ENCODE peak calls at places on chromosomes 2 and 18, in four cellular contexts. P is fibroblast of mammary gland, M is tibial artery, J is DND-41. N is an unnamed sample.

GRCh38 chr2:18799397-18799796 is 210.0 kb upstream of the NT5C1B start:
- DNase-seq in J (no peak), M (no peak), P (no peak), N (no peak)

GRCh38 chr2:181239400-181239799 is 217.8 kb upstream of the ITGA4 start:
- DNase-seq in J (peak; percentile 20), M (no peak), P (peak; percentile 27), N (no peak)

GRCh38 chr2:48107326-48107925 is 201.1 kb upstream of the FBXO11 start:
- DNase-seq in P (peak; percentile 79), M (no peak), J (no peak), N (no peak)

GRCh38 chr2:60834270-60834717 is 47.1 kb upstream of the REL start:
- DNase-seq in M (no peak), P (no peak), J (no peak), N (no peak)

GRCh38 chr2:240952496-240953246 is 45.7 kb upstream of the SNED1 start:
- DNase-seq in M (peak; percentile 15), P (no peak), J (no peak), N (peak; percentile 65)

GRCh38 chr2:127623388-127624320 is 22.3 kb upstream of the GPR17 start:
- DNase-seq in M (no peak), P (peak; percentile 60), J (peak; percentile 72), N (peak; percentile 69)

GRCh38 chr18:70128271-70128670 is 77.2 kb downstream of the RTTN start:
- DNase-seq in P (no peak), J (no peak), M (no peak), N (no peak)

GRCh38 chr2:104250635-104251034 is 603.3 kb upstream of the POU3F3 start:
- DNase-seq in M (no peak), J (no peak), P (no peak), N (no peak)

GRCh38 chr2:172993924-172994717 is 81.5 kb upstream of the MAP3K20 start:
- DNase-seq in J (no peak), M (no peak), P (no peak), N (no peak)

GRCh38 chr2:97993926-97994325 is 1.8 kb downstream of the TMEM131 start:
- DNase-seq in M (no peak), J (no peak), P (no peak), N (no peak)

GRCh38 chr18:77023115-77023782 is 109.3 kb downstream of the MBP start:
- DNase-seq in M (no peak), J (no peak), P (no peak), N (no peak)

GRCh38 chr2:27320958-27321543 is 1.8 kb downstream of the MPV17 start:
- DNase-seq in J (no peak), P (peak; percentile 100), M (peak; percentile 46), N (no peak)

GRCh38 chr2:43609304-43609883 is 13.6 kb upstream of the THADA start:
- DNase-seq in J (peak; percentile 51), P (peak; percentile 63), M (no peak), N (no peak)

GRCh38 chr2:118853647-118854367 is 6.4 kb upstream of the EN1 start:
- DNase-seq in P (no peak), J (no peak), M (no peak), N (peak; percentile 64)

DNA sequence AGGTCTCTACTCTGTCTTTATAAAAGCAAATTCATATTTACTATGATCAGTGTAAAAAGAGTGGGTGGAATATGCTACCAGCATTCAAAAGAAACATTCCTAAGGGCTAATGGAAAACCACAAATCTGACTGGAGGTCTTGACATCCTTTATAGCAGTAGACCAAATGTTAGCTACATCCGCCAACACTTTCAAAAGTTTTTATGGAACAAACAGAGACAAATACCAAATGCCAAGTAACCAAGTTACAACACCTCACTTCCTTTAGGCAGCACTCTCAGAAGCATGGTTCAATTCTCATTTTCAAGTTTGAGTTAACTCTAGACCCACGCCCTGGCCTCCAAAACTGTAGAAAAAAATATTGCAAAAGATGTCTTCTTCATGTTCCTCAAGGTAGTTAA is 78.3 kb upstream of the SETBP1 start:
- DNase-seq in J (no peak), M (no peak), P (peak; percentile 72), N (no peak)
- TF ChIP-seq CTCF in J (no peak), M (no peak), P (no peak), N (no peak)

DNA sequence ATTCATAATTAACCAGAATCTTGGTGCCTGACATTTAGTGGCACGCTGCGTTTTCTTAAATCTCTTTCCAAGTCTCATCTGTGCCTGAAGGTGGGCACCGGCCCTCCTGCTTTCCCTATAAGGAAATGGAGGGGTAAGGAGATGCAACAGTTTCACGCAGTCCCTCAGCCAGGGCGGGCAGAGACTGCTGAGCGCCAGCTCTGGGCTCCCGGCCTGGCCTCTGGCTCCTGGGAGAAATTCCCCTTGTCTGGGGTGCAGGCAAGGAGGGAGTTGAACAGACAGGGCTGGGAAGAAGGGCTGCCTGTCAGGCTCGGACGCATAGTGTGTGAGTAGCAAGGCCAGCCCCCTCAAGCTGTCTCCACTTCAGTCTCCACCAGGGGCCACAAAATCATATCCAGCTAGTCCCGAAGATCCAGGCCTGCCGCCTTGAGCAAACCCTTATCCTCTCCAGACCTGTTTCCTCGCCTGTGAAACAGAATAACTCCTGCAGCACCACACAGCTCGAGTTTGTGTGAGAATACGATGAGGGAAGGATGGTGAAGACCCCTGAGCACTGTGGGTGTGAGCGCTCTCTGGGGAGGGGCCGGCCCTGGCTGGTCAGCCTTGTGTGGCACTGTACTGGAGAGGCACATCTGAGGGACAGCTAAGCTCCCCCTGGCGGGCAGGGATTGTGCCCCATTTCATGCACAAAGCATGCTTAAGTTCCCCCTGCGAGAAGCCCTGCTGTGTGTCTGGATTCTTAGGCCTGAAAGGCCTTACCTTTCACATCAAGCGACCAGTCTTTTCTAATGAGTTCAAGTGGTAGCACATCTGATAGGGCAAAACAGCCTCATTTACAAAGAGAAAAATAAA is 33.8 kb downstream of the SDC1 start:
- DNase-seq in M (no peak), P (peak; percentile 10), J (no peak), N (no peak)
- TF ChIP-seq CTCF in M (no peak), P (no peak), J (no peak), N (no peak)

GRCh38 chr18:22701326-22701725 is 231.8 kb upstream of the RBBP8 start:
- DNase-seq in M (no peak), P (no peak), J (no peak), N (no peak)

GRCh38 chr18:22703883-22704626 is 229.1 kb upstream of the RBBP8 start:
- DNase-seq in J (peak; percentile 12), P (peak; percentile 70), M (no peak), N (no peak)

GRCh38 chr18:22701795-22702194 is 231.3 kb upstream of the RBBP8 start:
- DNase-seq in P (no peak), J (no peak), M (no peak), N (no peak)

GRCh38 chr18:22705328-22705727 is 227.8 kb upstream of the RBBP8 start:
- DNase-seq in P (peak; percentile 89), J (no peak), M (no peak), N (no peak)

GRCh38 chr18:22704627-22704918 is 228.6 kb upstream of the RBBP8 start:
- DNase-seq in M (no peak), P (no peak), J (no peak), N (no peak)
- TF ChIP-seq CTCF in M (no peak), P (no peak), J (no peak), N (no peak)

DNA sequence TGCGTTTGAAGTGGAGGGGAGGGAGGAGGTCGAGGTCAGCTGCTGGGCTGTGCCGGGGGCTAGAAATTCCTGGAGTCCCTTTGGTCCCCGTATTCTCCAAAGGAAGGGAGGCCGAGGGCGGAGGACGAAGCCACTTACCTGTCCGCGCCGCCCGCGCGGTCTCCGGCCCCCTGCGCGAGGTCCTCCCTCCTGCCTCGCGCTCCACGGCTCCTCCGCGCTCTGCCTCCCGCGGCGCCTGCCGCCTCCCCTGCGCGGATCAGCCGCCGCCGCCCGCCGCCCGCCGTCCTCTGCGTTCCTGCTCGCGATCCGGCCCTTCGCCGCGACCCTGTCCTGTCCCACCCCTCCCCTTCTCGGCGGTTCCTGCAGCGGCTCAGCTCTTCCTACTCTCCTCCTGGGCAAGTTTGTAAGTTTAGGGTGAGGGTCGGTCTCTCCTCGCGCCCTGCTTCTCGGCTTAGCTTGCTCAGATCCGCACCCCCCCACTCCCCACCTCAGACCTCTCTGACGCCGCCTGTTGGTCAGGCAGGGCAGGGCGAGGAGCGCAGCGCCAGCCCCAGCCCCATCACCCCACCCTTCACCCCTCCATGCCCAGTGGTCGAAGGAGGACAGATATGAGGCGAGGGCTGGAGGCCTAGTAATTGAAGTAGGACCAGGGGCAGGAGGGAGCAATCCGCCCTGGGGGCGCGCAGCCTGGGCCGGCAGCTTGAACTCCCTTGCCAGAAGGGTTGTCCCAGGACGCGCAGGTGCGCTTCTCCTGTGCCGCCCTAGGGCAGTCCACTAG is 9.7 kb upstream of the SKOR2 start:
- DNase-seq in M (no peak), P (no peak), J (no peak), N (no peak)
- TF ChIP-seq CTCF in M (no peak), P (no peak), J (no peak), N (no peak)

DNA sequence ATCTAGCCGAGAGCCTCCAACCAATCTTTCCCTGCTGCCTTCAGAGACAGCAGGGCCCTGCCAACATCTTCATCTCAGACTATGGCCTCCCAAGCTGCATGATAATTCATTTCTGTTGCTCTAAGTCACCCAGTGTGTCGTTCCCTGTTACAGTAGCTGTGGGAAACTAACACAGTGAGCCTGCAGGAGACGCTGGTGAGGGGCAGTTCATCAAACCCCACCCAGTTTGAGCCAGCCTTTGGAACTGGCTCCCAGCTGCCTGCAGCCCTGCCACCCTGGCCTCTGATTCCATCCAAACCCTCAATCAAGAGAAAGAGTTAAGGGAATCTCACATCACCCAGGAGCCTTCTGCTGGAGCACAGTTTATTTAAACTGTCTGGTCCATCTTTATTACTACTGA is 65.0 kb upstream of the ZCCHC2 start:
- DNase-seq in P (no peak), M (no peak), J (no peak), N (no peak)
- TF ChIP-seq CTCF in P (no peak), M (no peak), J (no peak), N (no peak)

GRCh38 chr2:26088038-26088643 is 54.3 kb downstream of the RAB10 start:
- DNase-seq in M (no peak), J (no peak), P (peak; percentile 42), N (no peak)
- TF ChIP-seq CTCF in M (peak; percentile 42), J (peak; percentile 79), P (peak; percentile 75), N (no peak)

DNA sequence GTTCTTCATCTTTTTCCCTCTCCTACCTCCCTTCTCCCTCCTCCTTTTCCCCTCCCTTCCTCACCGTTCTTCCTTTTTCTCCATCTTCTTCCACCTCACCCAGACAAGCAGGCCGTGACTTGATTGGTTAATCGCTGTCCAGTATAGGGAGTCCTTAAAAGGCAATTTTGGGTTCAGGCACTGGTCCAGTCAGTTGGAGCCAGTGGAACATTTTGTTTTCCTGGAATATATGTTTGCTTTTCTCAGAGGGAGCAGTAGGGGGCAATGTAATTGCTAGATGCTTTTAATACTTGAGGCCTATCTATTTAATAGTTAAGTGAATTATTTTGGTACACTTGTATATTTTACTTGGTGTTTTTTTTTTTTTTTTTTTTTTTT is 15.0 kb downstream of the ELAC1 start:
- DNase-seq in M (no peak), P (peak; percentile 48), J (no peak), N (no peak)
- TF ChIP-seq CTCF in M (no peak), P (peak; percentile 29), J (peak; percentile 30), N (no peak)

GRCh38 chr2:174399171-174399570 is 3.6 kb downstream of the SCRN3 start:
- DNase-seq in P (no peak), M (no peak), J (no peak), N (no peak)

GRCh38 chr2:174392706-174393105 is 2.8 kb upstream of the SCRN3 start:
- DNase-seq in M (no peak), P (no peak), J (no peak), N (no peak)

GRCh38 chr2:174397773-174398172 is 2.2 kb downstream of the SCRN3 start:
- DNase-seq in P (no peak), M (no peak), J (no peak), N (no peak)

GRCh38 chr2:174400853-174401252 is 5.3 kb downstream of the SCRN3 start:
- DNase-seq in J (no peak), M (no peak), P (no peak), N (no peak)

GRCh38 chr2:174395284-174395968 is at the start of gene SCRN3:
- DNase-seq in P (peak; percentile 73), M (peak; percentile 68), J (peak; percentile 80), N (peak; percentile 83)
- TF ChIP-seq CTCF in P (no peak), M (no peak), J (no peak), N (no peak)

GRCh38 chr18:48853588-48853987 is 97.2 kb downstream of the SMAD7 start:
- DNase-seq in J (no peak), P (no peak), M (no peak), N (no peak)
- TF ChIP-seq CTCF in J (no peak), P (no peak), M (no peak), N (no peak)